ENCODE peak calls at places on chromosomes 13 and 19, in four cellular contexts. K is GM12878, D is H1, F is HepG2. N is an unnamed sample.

GRCh38 chr13:79480954-79481684 is at the start of gene NDFIP2:
- DNase-seq in K (peak; percentile 58), F (peak; percentile 76), D (peak; percentile 88), N (peak; percentile 35)

GRCh38 chr19:6239871-6240676 is 39.7 kb downstream of the MLLT1 start:
- DNase-seq in F (no peak), K (no peak), D (no peak), N (no peak)

GRCh38 chr19:29675120-29675649 is 9.9 kb downstream of the PLEKHF1 start:
- DNase-seq in F (no peak), K (no peak), D (no peak), N (no peak)

GRCh38 chr19:16628984-16629691 is 1.1 kb upstream of the MED26 start:
- DNase-seq in K (peak; percentile 33), D (no peak), F (no peak), N (no peak)

GRCh38 chr13:84297246-84297645 is 415.0 kb upstream of the SLITRK1 start:
- DNase-seq in F (no peak), K (no peak), D (no peak), N (no peak)

GRCh38 chr19:45876161-45876410 is 9.9 kb downstream of the IRF2BP1 start:
- DNase-seq in F (no peak), D (no peak), K (no peak), N (no peak)

GRCh38 chr19:32246032-32246431 is 99.4 kb upstream of the ZNF507 start:
- DNase-seq in K (no peak), D (no peak), F (no peak), N (no peak)

GRCh38 chr13:91312324-91312723 is 35.2 kb upstream of the MIR17HG start:
- DNase-seq in F (no peak), D (no peak), K (no peak), N (no peak)

GRCh38 chr13:47480941-47481340 is 520.1 kb downstream of the SUCLA2 start:
- DNase-seq in D (no peak), F (no peak), K (no peak), N (no peak)

GRCh38 chr13:77861716-77862115 is 56.9 kb downstream of the EDNRB start:
- DNase-seq in K (no peak), F (no peak), D (no peak), N (no peak)

GRCh38 chr13:49711218-49711863 is 20.1 kb upstream of the EBPL start:
- DNase-seq in K (no peak), F (peak; percentile 60), D (no peak), N (no peak)

GRCh38 chr19:17109962-17110598 is 34.5 kb downstream of the MYO9B start:
- DNase-seq in K (peak; percentile 72), D (no peak), F (no peak), N (no peak)

GRCh38 chr19:11538232-11539036 is at the start of gene CNN1:
- DNase-seq in D (peak; percentile 83), F (peak; percentile 29), K (no peak), N (no peak)

GRCh38 chr13:56314755-56315154 is 826.0 kb upstream of the PRR20A start:
- DNase-seq in K (no peak), D (no peak), F (no peak), N (no peak)

GRCh38 chr13:27696731-27697130 is 75.0 kb downstream of the POLR1D start:
- DNase-seq in K (no peak), D (no peak), F (no peak), N (no peak)

GRCh38 chr13:33272531-33273124 is 12.9 kb downstream of the STARD13 start:
- DNase-seq in D (no peak), F (peak; percentile 52), K (no peak), N (no peak)

DNA sequence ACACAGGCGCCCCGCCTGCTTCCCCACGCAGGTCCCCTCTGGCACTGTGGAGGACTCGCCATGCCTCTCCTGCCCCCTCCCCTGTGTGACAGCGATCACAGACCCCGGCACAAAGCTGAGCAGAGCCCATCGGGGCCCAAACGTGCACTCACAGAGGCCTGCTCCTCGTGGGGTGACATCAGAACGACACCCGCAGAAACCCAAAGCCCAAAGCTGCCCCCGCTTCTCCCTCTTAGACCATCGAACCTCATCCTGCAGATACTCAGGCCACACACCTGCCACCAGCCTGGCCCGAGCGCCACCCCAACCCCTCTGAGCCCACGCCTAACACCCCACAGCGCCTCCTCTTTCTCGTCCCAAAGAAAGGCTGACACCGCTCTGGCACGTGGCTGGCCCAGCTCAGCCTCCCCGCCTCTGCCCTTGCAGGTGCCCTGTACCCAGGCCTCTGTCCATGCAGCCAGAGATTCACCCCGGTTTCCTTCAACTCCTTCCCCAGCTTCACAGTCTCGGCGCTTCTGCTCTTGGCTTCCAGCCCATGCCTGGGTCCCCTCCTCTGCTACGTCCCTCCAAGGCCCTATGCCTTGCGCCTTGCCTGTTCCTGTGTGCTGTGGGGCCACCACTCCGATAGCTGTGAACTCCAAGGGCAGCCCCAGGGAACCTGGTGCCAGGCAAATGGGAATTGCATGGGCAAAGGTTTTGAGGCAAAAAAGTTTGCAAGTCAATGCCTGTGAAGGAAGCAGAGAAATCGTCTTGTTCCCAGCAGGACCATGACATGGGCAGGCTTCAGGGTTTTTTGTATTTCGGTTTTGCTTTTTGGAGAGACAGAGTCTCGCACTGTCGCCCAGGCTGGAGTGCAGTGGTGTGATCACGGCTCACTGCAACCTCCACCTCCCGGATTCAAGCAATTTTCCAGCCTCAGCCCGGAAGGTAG is 833 bp upstream of the CBARP start:
- DNase-seq in K (no peak), D (peak; percentile 57), F (no peak), N (no peak)
- H3K4me3 ChIP-seq in K (no peak overlapping the region), D (peak overlapping the region; percentile 67), F (peak overlapping the region; percentile 77), N (peak overlapping the region; percentile 36)

GRCh38 chr13:76711515-76712182 is 174.6 kb downstream of the KCTD12 start:
- DNase-seq in F (no peak), K (no peak), D (no peak), N (no peak)
- TF ChIP-seq SUZ12 in F (no peak), K (no peak), D (no peak), N (no peak)

GRCh38 chr19:2291185-2291751 is 9.3 kb upstream of the PEAK3 start:
- DNase-seq in K (no peak), D (peak; percentile 85), F (no peak), N (no peak)
- H3K4me3 ChIP-seq in K (peak overlapping the region; percentile 65), D (no peak overlapping the region), F (no peak overlapping the region), N (peak overlapping the region; percentile 27)

DNA sequence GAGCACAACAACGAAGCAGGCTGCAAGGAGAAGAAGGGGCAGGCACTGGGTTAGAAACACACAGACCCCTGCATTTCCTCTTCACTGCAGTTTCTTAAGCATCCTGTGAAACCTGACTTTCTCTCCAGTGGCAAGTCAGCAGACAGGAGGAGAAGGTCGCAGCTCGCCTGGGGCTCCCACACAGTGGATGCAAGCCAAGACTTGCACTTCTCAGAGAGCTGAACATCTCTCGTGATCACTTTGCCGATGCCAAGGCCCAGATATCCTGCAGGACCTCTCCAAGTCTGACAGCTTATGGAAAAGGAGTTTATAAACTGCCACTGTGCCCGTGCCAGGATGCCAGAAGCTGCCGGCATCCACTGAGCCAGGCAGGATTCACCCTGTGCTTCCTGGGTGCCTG is 18.4 kb downstream of the TMEM272 start:
- DNase-seq in K (no peak), D (no peak), F (no peak), N (no peak)
- TF ChIP-seq SUZ12 in K (no peak), D (no peak), F (no peak), N (no peak)

GRCh38 chr19:574658-575526 is 2.5 kb downstream of the BSG start:
- DNase-seq in F (peak; percentile 35), D (no peak), K (peak; percentile 28), N (no peak)
- H3K4me3 ChIP-seq in F (peak overlapping the region; percentile 90), D (no peak overlapping the region), K (peak overlapping the region; percentile 83), N (peak overlapping the region; percentile 29)

GRCh38 chr13:36520111-36520510 is 87.8 kb downstream of the CCNA1 start:
- DNase-seq in D (no peak), K (no peak), F (no peak), N (no peak)

GRCh38 chr13:36518707-36519106 is 86.4 kb downstream of the CCNA1 start:
- DNase-seq in K (no peak), F (no peak), D (no peak), N (no peak)

GRCh38 chr13:36516225-36516624 is 83.9 kb downstream of the CCNA1 start:
- DNase-seq in D (no peak), F (no peak), K (no peak), N (no peak)

GRCh38 chr13:36515466-36515865 is 83.2 kb downstream of the CCNA1 start:
- DNase-seq in K (no peak), F (no peak), D (no peak), N (no peak)

DNA sequence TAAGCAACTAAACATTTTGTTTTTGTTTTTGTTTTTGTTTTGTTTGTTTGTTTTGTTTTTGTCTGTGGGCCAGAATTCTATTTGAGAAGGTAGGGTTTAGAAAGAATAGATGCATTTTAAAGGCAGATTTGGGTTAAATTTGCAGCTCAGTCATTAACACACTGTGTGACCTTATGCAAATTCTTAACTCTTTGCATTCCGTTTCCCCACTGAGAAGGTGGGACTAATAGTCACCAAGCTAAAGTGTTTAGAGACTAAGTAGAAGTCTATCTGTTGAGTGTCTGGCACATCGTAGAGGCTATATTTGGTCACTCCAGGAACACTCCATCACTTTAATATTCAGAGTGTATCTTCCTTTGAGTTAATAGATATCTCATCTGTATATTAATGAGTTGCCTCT is 87.1 kb downstream of the CCNA1 start:
- DNase-seq in F (no peak), K (no peak), D (no peak), N (no peak)
- TF ChIP-seq SUZ12 in F (no peak), K (no peak), D (no peak), N (no peak)

DNA sequence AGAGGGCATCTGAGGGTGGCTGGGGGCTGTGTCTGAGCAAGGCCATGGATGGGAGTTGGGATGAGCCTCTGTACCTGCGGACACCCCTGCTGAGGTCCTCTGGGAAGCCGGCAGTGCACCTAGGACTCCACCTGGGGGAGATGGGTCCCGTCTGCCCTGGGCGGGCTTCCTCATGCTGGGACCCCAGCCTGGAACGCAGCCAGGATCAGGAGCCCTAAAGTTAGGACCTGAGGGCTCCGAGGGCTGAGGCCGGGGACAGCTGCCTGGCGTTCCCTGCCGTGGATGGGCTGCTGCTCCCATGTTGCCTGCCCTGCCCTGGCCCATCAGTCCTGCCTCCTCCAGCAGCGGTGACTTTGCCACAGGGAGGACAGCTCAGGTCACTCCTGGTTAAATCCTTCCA is 26.1 kb downstream of the CRTC1 start:
- DNase-seq in D (no peak), K (no peak), F (no peak), N (no peak)
- H3K4me3 ChIP-seq in D (no peak overlapping the region), K (no peak overlapping the region), F (no peak overlapping the region), N (no peak overlapping the region)

DNA sequence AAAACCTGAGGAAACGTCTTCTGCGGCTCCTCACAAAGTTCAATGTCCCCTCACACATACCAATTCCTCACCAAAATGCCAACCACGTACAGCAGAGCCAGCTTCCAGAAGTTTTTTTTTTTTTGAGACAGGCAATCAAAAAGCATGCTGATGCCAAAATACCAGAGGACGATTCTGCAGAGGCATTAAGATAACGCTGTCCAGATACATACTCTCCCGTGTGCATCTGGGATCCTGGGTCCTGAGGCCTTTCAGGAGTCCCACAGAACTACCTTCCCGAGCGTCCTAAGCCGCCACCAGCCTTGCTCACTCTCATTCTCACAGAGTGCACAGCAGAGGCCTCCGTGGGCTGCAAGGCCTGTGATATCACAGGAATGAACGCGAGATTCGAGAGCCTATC is 5.0 kb downstream of the DCUN1D2 start:
- DNase-seq in K (no peak), D (no peak), F (no peak), N (no peak)
- TF ChIP-seq SUZ12 in K (no peak), D (no peak), F (no peak), N (no peak)

GRCh38 chr13:99968521-99969367 is 2.8 kb downstream of the ZIC5 start:
- DNase-seq in F (no peak), K (no peak), D (no peak), N (no peak)
- H3K4me3 ChIP-seq in F (no peak overlapping the region), K (no peak overlapping the region), D (peak overlapping the region; percentile 96), N (peak overlapping the region; percentile 75)